ENCODE peak calls at places on chromosome 9, in nine cellular contexts. I, S, T, O, Q, M, R, L and Y are unnamed samples.
A peak's percentile ranks its signal among the peaks of the same experiment; 100 is the strongest.

GRCh38 chr9:92609142-92609500 is 60.8 kb downstream of the IPPK start:
- DNase-seq in T (no peak), Q (no peak), O (no peak), I (peak; percentile 24), L (no peak), M (no peak), S (peak; percentile 29), R (peak; percentile 33), Y (no peak)

GRCh38 chr9:136829412-136829811 is 12.9 kb upstream of the AJM1 start:
- DNase-seq in O (no peak), T (no peak), L (no peak), I (no peak), Q (no peak), R (no peak), S (no peak), M (no peak), Y (no peak)

GRCh38 chr9:79360387-79361347 is 211.1 kb upstream of the TLE4 start:
- DNase-seq in Q (no peak), T (no peak), S (peak; percentile 21), R (peak; percentile 80), I (peak; percentile 72), M (peak; percentile 48), L (no peak), O (no peak), Y (no peak)

GRCh38 chr9:91274950-91275349 is 86.8 kb downstream of the AUH start:
- DNase-seq in R (no peak), L (no peak), T (no peak), M (no peak), S (no peak), O (no peak), I (no peak), Q (no peak), Y (no peak)

GRCh38 chr9:71814805-71815204 is 46.5 kb upstream of the CEMIP2 start:
- DNase-seq in Q (no peak), T (no peak), L (no peak), I (no peak), M (no peak), R (no peak), S (peak; percentile 22), O (no peak), Y (no peak)

GRCh38 chr9:123339666-123340414 is 16.2 kb upstream of the CRB2 start:
- DNase-seq in T (no peak), Q (no peak), R (peak; percentile 54), O (no peak), S (no peak), M (no peak), I (no peak), L (no peak), Y (no peak)

GRCh38 chr9:115373000-115373709 is 255.2 kb upstream of the TNC start:
- DNase-seq in Q (peak; percentile 19), O (peak; percentile 75), L (no peak), M (peak; percentile 98), T (no peak), S (peak; percentile 89), I (no peak), R (peak; percentile 82), Y (no peak)

GRCh38 chr9:34204011-34204635 is 25.3 kb downstream of the UBAP1 start:
- DNase-seq in L (no peak), M (no peak), S (no peak), I (no peak), R (no peak), T (no peak), O (no peak), Q (no peak), Y (no peak)

GRCh38 chr9:621199-621860 is 220.2 kb upstream of the DMRT1 start:
- DNase-seq in L (no peak), I (no peak), M (no peak), R (no peak), T (no peak), S (no peak), Q (no peak), O (no peak), Y (no peak)

GRCh38 chr9:627571-627970 is 213.9 kb upstream of the DMRT1 start:
- DNase-seq in T (no peak), M (peak; percentile 22), R (no peak), L (no peak), I (no peak), O (no peak), S (no peak), Q (no peak), Y (no peak)

GRCh38 chr9:626591-626990 is 214.9 kb upstream of the DMRT1 start:
- DNase-seq in O (no peak), Q (no peak), S (no peak), L (no peak), R (no peak), M (no peak), T (no peak), I (no peak), Y (no peak)

GRCh38 chr9:629136-629535 is 212.4 kb upstream of the DMRT1 start:
- DNase-seq in O (no peak), M (peak; percentile 11), Q (no peak), R (no peak), T (no peak), L (no peak), S (no peak), I (no peak), Y (no peak)

GRCh38 chr9:624935-625505 is 216.5 kb upstream of the DMRT1 start:
- DNase-seq in Q (no peak), R (no peak), S (peak; percentile 49), M (no peak), L (no peak), T (no peak), I (no peak), O (no peak), Y (no peak)
- H3K4me1 ChIP-seq in Q (no peaks in the 10 kb centered on the region), R (peaks cover 2% of the 10 kb centered on the region), S (peaks cover 33% of the 10 kb centered on the region), M (peaks cover 9% of the 10 kb centered on the region), L (peaks cover 34% of the 10 kb centered on the region), T (peaks cover 7% of the 10 kb centered on the region), I (peaks cover 11% of the 10 kb centered on the region), O (peaks cover 31% of the 10 kb centered on the region), Y (peaks cover 17% of the 10 kb centered on the region)

GRCh38 chr9:124344291-124345050 is 70.8 kb downstream of the PSMB7 start:
- DNase-seq in T (no peak), I (no peak), Q (no peak), R (no peak), O (no peak), L (no peak), S (no peak), M (no peak), Y (no peak)

GRCh38 chr9:124341455-124342170 is 73.6 kb downstream of the PSMB7 start:
- DNase-seq in R (no peak), O (no peak), L (no peak), T (no peak), I (no peak), Q (no peak), M (no peak), S (no peak), Y (no peak)

GRCh38 chr9:124342402-124342945 is 72.8 kb downstream of the PSMB7 start:
- DNase-seq in O (no peak), L (no peak), I (no peak), S (no peak), M (peak; percentile 65), Q (no peak), T (no peak), R (no peak), Y (no peak)

GRCh38 chr9:124343533-124344290 is 71.5 kb downstream of the PSMB7 start:
- DNase-seq in I (no peak), R (no peak), M (no peak), O (no peak), L (no peak), Q (no peak), S (no peak), T (no peak), Y (no peak)

GRCh38 chr9:124342946-124343485 is 72.2 kb downstream of the PSMB7 start:
- DNase-seq in T (no peak), R (peak; percentile 51), S (peak; percentile 84), Q (no peak), L (peak; percentile 63), M (peak; percentile 94), I (peak; percentile 39), O (peak; percentile 62), Y (peak; percentile 51)
- H3K4me3 ChIP-seq in T (no peak overlapping the region), R (no peak overlapping the region), S (no peak overlapping the region), Q (no peak overlapping the region), L (peak overlapping the region; percentile 59), M (no peak overlapping the region), I (no peak overlapping the region), O (no peak overlapping the region), Y (no peak overlapping the region)

GRCh38 chr9:129505270-129505881 is 115.5 kb downstream of the C9orf50 start:
- DNase-seq in R (no peak), L (no peak), O (no peak), M (no peak), I (no peak), Q (no peak), T (no peak), S (no peak), Y (no peak)

GRCh38 chr9:129501771-129502324 is 119.1 kb downstream of the C9orf50 start:
- DNase-seq in M (no peak), Q (no peak), S (no peak), I (no peak), R (no peak), T (peak; percentile 87), L (no peak), O (no peak), Y (peak; percentile 59)

GRCh38 chr9:129506892-129507291 is 114.0 kb downstream of the C9orf50 start:
- DNase-seq in O (peak; percentile 60), S (peak; percentile 82), Q (no peak), L (no peak), I (peak; percentile 39), T (peak; percentile 62), R (no peak), M (peak; percentile 48), Y (no peak)

GRCh38 chr9:129506041-129506440 is 114.9 kb downstream of the C9orf50 start:
- DNase-seq in R (no peak), T (no peak), S (no peak), O (no peak), L (no peak), Q (no peak), I (no peak), M (no peak), Y (no peak)

GRCh38 chr9:129504404-129504803 is 116.5 kb downstream of the C9orf50 start:
- DNase-seq in L (no peak), M (no peak), R (no peak), I (no peak), T (no peak), O (no peak), S (no peak), Q (no peak), Y (no peak)
- H3K4me1 ChIP-seq in L (peaks cover 12% of the 10 kb centered on the region), M (peaks cover 17% of the 10 kb centered on the region), R (peaks cover 8% of the 10 kb centered on the region), I (peaks cover 21% of the 10 kb centered on the region), T (peaks cover 13% of the 10 kb centered on the region), O (peaks cover 18% of the 10 kb centered on the region), S (peaks cover 10% of the 10 kb centered on the region), Q (no peaks in the 10 kb centered on the region), Y (no peaks in the 10 kb centered on the region)

DNA sequence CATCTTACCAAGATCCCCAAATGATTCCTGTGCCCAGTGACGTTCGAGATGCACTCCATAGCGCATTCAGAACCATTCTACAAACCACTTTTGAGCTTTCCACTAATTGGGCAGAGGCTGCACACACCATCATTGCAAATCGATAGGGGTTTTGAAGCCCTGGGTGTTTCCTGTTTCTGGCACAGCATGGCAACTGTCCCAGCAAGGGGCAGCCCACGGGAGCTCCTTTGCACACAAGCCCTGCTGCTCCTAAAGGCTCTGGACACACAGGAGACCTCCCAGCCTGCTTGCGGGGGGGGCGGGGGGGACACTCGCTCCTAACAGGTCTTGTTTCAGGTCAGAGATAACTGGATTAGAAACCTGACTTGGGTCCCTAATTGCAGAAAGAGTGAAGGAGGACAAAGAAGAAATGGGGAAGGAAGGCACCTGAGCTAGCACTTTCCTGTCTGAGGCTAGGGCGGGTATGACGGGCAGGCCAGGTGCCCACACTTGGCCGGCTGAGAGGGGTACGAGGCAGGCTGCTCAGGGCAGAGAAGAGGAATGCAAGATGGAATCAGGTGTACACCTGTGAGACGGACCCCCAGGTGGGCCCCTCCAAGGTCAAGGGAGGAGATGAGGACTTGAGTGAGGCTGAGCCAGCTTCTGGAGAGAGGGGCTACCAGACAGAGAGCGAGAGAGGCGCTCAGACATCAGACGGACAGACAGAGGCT is 828 bp downstream of the FBP1 start:
- DNase-seq in O (no peak), T (no peak), Q (peak; percentile 31), M (no peak), L (no peak), R (no peak), S (no peak), I (no peak), Y (no peak)
- H3K4me3 ChIP-seq in O (no peak overlapping the region), T (peak overlapping the region; percentile 66), Q (peak overlapping the region; percentile 65), M (no peak overlapping the region), L (peak overlapping the region; percentile 93), R (no peak overlapping the region), S (peak overlapping the region; percentile 41), I (peak overlapping the region; percentile 72), Y (peak overlapping the region; percentile 54)